ENCODE peak calls at places on chromosomes 7 and 10, in ten cellular contexts. C is AG08395; X is body of pancreas; P is prostate gland; V is ACHN; K is NCI-H1436; I is stimulated activated CD4-positive, alpha-beta T cell treated with anti-CD3 and anti-CD28 coated beads, Interleukin-1b, Interleukin-23, amount 100 ng/mL, for 48 hours; S is Caki2; T is fibroblast of pulmonary artery; G is cardiac fibroblast. U is an unnamed sample.
A peak's percentile ranks its signal among the peaks of the same experiment; 100 is the strongest.

GRCh38 chr10:18476283-18476682 is 175.1 kb downstream of the NSUN6 start:
- DNase-seq in P (no peak), I (no peak), C (no peak), K (peak; percentile 34), S (no peak), V (no peak), X (no peak), T (no peak), G (no peak), U (no peak)

GRCh38 chr10:97463363-97464132 is 17.6 kb downstream of the ZDHHC16 start:
- DNase-seq in V (peak; percentile 57), K (peak; percentile 54), T (peak; percentile 64), G (peak; percentile 69), I (no peak), X (peak; percentile 65), S (peak; percentile 58), P (peak; percentile 55), C (peak; percentile 67), U (peak; percentile 80)

GRCh38 chr10:73908853-73909611 is 1.9 kb upstream of the PLAU start:
- DNase-seq in X (no peak), P (no peak), V (peak; percentile 94), C (peak; percentile 81), G (peak; percentile 99), T (peak; percentile 95), K (peak; percentile 11), S (peak; percentile 96), I (peak; percentile 55), U (peak; percentile 93)

GRCh38 chr10:17850526-17850925 is 41.4 kb downstream of the MRC1 start:
- DNase-seq in C (no peak), T (no peak), K (no peak), V (no peak), S (no peak), G (no peak), X (no peak), P (no peak), I (no peak), U (no peak)

GRCh38 chr10:103575416-103576075 is 82.0 kb downstream of the NEURL1 start:
- DNase-seq in S (no peak), I (no peak), P (no peak), T (no peak), C (no peak), X (no peak), V (no peak), G (no peak), K (no peak), U (no peak)

GRCh38 chr7:50281680-50282445 is 22.7 kb upstream of the IKZF1 start:
- DNase-seq in K (no peak), P (no peak), S (no peak), G (no peak), I (no peak), C (no peak), X (no peak), V (no peak), T (no peak), U (no peak)

GRCh38 chr7:50303082-50303893 is 1.2 kb upstream of the IKZF1 start:
- DNase-seq in G (no peak), C (no peak), P (no peak), S (no peak), T (no peak), I (no peak), K (no peak), V (no peak), X (no peak), U (no peak)

GRCh38 chr10:99966306-99966705 is 43.4 kb downstream of the DNMBP start:
- DNase-seq in T (peak; percentile 80), K (no peak), V (peak; percentile 89), I (no peak), C (peak; percentile 78), S (peak; percentile 83), P (no peak), X (no peak), G (peak; percentile 90), U (peak; percentile 39)

GRCh38 chr7:1654738-1655490 is 15.2 kb upstream of the ELFN1 start:
- DNase-seq in S (no peak), I (no peak), T (no peak), X (no peak), P (no peak), G (no peak), C (no peak), V (no peak), K (no peak), U (no peak)

GRCh38 chr10:116753759-116754158 is 11.4 kb upstream of the HSPA12A start:
- DNase-seq in I (no peak), S (peak; percentile 82), K (peak; percentile 76), V (peak; percentile 75), T (peak; percentile 63), P (no peak), X (no peak), G (peak; percentile 84), C (no peak), U (no peak)

GRCh38 chr10:16271571-16271970 is 165.2 kb upstream of the PTER start:
- DNase-seq in T (no peak), I (no peak), X (no peak), S (no peak), V (no peak), P (no peak), G (no peak), K (no peak), C (no peak), U (no peak)

GRCh38 chr10:76357726-76358125 is 926.3 kb downstream of the LRMDA start:
- DNase-seq in P (no peak), T (no peak), I (no peak), G (no peak), S (no peak), V (no peak), K (no peak), C (no peak), X (no peak), U (no peak)

GRCh38 chr7:33905389-33906032 is at the start of gene BMPER:
- DNase-seq in G (peak; percentile 15), S (peak; percentile 29), I (peak; percentile 25), T (peak; percentile 61), X (peak; percentile 46), P (peak; percentile 42), K (peak; percentile 66), C (peak; percentile 51), V (peak; percentile 34), U (no peak)

GRCh38 chr10:25666276-25666675 is 267.8 kb upstream of the MYO3A start:
- DNase-seq in G (no peak), V (no peak), T (peak; percentile 61), C (no peak), X (no peak), K (no peak), I (no peak), S (no peak), P (no peak), U (no peak)

GRCh38 chr10:107144490-107144889 is 20.0 kb downstream of the SORCS1 start:
- DNase-seq in C (no peak), V (peak; percentile 3), K (no peak), G (no peak), T (no peak), X (no peak), I (no peak), S (no peak), P (no peak), U (no peak)

GRCh38 chr10:104052351-104052885 is 33.3 kb downstream of the COL17A1 start:
- DNase-seq in T (peak; percentile 60), C (no peak), I (no peak), G (no peak), V (no peak), P (no peak), K (no peak), X (no peak), S (no peak), U (no peak)

GRCh38 chr10:62005687-62006086 is 104.2 kb downstream of the ARID5B start:
- DNase-seq in I (no peak), T (no peak), K (no peak), S (no peak), C (no peak), G (peak; percentile 52), X (no peak), P (no peak), V (no peak), U (peak; percentile 39)

GRCh38 chr10:62749104-62749683 is 55.3 kb upstream of the ADO start:
- DNase-seq in S (no peak), P (no peak), G (no peak), K (no peak), I (no peak), X (no peak), T (no peak), C (no peak), V (no peak), U (no peak)

GRCh38 chr7:130669051-130669700 is 628 bp upstream of the COPG2 start:
- DNase-seq in T (no peak), X (no peak), S (no peak), I (no peak), C (no peak), G (no peak), V (no peak), P (peak; percentile 6), K (peak; percentile 9), U (no peak)

GRCh38 chr10:598415-599170 is 90.9 kb downstream of the DIP2C start:
- DNase-seq in S (peak; percentile 74), V (peak; percentile 94), C (peak; percentile 93), I (no peak), P (no peak), X (no peak), K (no peak), T (peak; percentile 79), G (peak; percentile 78), U (peak; percentile 94)

GRCh38 chr7:41096921-41097320 is 606.0 kb downstream of the INHBA start:
- DNase-seq in G (peak; percentile 67), K (no peak), I (no peak), C (peak; percentile 65), X (no peak), S (no peak), P (no peak), V (no peak), T (no peak), U (no peak)

GRCh38 chr10:34407227-34407626 is 407.9 kb downstream of the PARD3 start:
- DNase-seq in C (no peak), I (no peak), X (no peak), V (no peak), P (no peak), K (no peak), S (peak; percentile 59), G (peak; percentile 87), T (peak; percentile 89), U (no peak)

GRCh38 chr10:77873558-77874380 is 52.8 kb downstream of the DLG5 start:
- DNase-seq in V (peak; percentile 12), S (peak; percentile 40), P (peak; percentile 81), X (peak; percentile 40), T (peak; percentile 54), C (peak; percentile 58), G (peak; percentile 87), K (peak; percentile 67), I (peak; percentile 64), U (peak; percentile 52)

GRCh38 chr10:61642073-61642637 is 20.6 kb upstream of the CABCOCO1 start:
- DNase-seq in G (no peak), X (no peak), I (no peak), V (no peak), S (no peak), K (no peak), C (no peak), T (no peak), P (no peak), U (peak; percentile 14)

GRCh38 chr10:102713483-102713813 is 749 bp downstream of the ARL3 start:
- DNase-seq in P (no peak), S (no peak), X (no peak), V (no peak), C (no peak), I (no peak), T (no peak), K (no peak), G (no peak), U (no peak)

GRCh38 chr7:73847941-73848723 is 5.8 kb upstream of the METTL27 start:
- DNase-seq in S (no peak), X (no peak), P (no peak), C (no peak), K (no peak), T (no peak), G (no peak), I (no peak), V (no peak), U (no peak)

GRCh38 chr7:149877890-149878522 is 4.2 kb downstream of the ATP6V0E2 start:
- DNase-seq in T (no peak), X (no peak), G (no peak), K (no peak), V (no peak), I (no peak), P (no peak), C (no peak), S (no peak), U (no peak)

GRCh38 chr7:158329014-158329610 is 258.5 kb downstream of the PTPRN2 start:
- DNase-seq in S (no peak), T (no peak), C (no peak), P (no peak), X (no peak), I (no peak), V (no peak), G (no peak), K (no peak), U (no peak)